ENCODE peak calls at places on chromosomes 16 and 17, in eight cellular contexts. F, W, A, I, K, P, Y and J are unnamed samples.

GRCh38 chr16:15765880-15766279 is 90.9 kb downstream of the MYH11 start:
- DNase-seq in Y (peak), F (peak), P (peak), K (peak), I (peak), A (peak), W (peak), J (peak)

GRCh38 chr17:78526231-78527025 is 50.8 kb downstream of the DNAH17 start:
- DNase-seq in F (no peak), Y (no peak), W (no peak), K (no peak), A (peak), P (no peak), I (no peak), J (no peak)

GRCh38 chr16:78551487-78552085 is 452.1 kb downstream of the WWOX start:
- DNase-seq in A (no peak), I (peak), Y (no peak), F (no peak), K (no peak), P (no peak), W (peak), J (no peak)

GRCh38 chr17:82917656-82918345 is 78.0 kb upstream of the ZNF750 start:
- DNase-seq in K (peak), Y (peak), A (peak), P (peak), W (no peak), I (no peak), F (peak), J (peak)

GRCh38 chr17:78934681-78935418 is 9.7 kb upstream of the TIMP2 start:
- DNase-seq in Y (no peak), F (no peak), K (no peak), P (no peak), I (no peak), A (no peak), W (no peak), J (no peak)

GRCh38 chr17:62075308-62075815 is 10.3 kb upstream of the MED13 start:
- DNase-seq in F (no peak), K (no peak), I (no peak), Y (no peak), A (no peak), W (no peak), P (peak), J (no peak)

GRCh38 chr16:1158456-1159324 is 5.8 kb downstream of the CACNA1H start:
- DNase-seq in A (peak), F (peak), I (no peak), K (no peak), Y (no peak), W (no peak), P (no peak), J (peak)

GRCh38 chr17:34318474-34318873 is 761 bp upstream of the CCL8 start:
- DNase-seq in F (no peak), I (no peak), P (peak), K (no peak), Y (no peak), W (no peak), A (no peak), J (no peak)

GRCh38 chr17:76740329-76741118 is 2.6 kb downstream of the MFSD11 start:
- DNase-seq in Y (no peak), F (no peak), P (no peak), W (no peak), K (no peak), A (no peak), I (no peak), J (no peak)

GRCh38 chr17:6137716-6138502 is 67.7 kb downstream of the WSCD1 start:
- DNase-seq in I (peak), F (no peak), Y (no peak), A (no peak), K (no peak), P (no peak), W (peak), J (no peak)

GRCh38 chr16:24848065-24848464 is 2.3 kb downstream of the SLC5A11 start:
- DNase-seq in I (no peak), W (no peak), F (peak), Y (no peak), A (no peak), K (no peak), P (no peak), J (peak)

GRCh38 chr16:896261-897199 is 74.3 kb downstream of the LMF1 start:
- DNase-seq in W (no peak), F (no peak), A (no peak), Y (no peak), I (no peak), P (no peak), K (no peak), J (no peak)

GRCh38 chr16:84874553-84874952 is 54.8 kb downstream of the CRISPLD2 start:
- DNase-seq in F (no peak), W (no peak), I (no peak), K (no peak), A (no peak), P (no peak), Y (no peak), J (no peak)

GRCh38 chr16:66512589-66513404 is 37.1 kb downstream of the TK2 start:
- DNase-seq in A (no peak), K (no peak), W (no peak), P (no peak), I (no peak), Y (no peak), F (peak), J (no peak)

GRCh38 chr17:29042679-29043538 is at the start of gene PIPOX:
- DNase-seq in A (no peak), W (peak), P (peak), F (peak), K (no peak), I (peak), Y (no peak), J (no peak)

GRCh38 chr17:16987830-16988601 is 16.1 kb upstream of the TNFRSF13B start:
- DNase-seq in Y (peak), F (peak), P (peak), A (peak), K (peak), I (no peak), W (no peak), J (peak)

GRCh38 chr17:49880291-49881053 is 32.6 kb upstream of the TAC4 start:
- DNase-seq in K (peak), Y (peak), F (peak), I (peak), P (peak), A (peak), W (peak), J (peak)

GRCh38 chr17:28950017-28950751 is 1.1 kb downstream of the PHF12 start:
- DNase-seq in K (peak), W (peak), A (peak), P (peak), Y (peak), F (peak), I (peak), J (peak)

GRCh38 chr17:50966163-50966666 is 100.1 kb upstream of the TOB1 start:
- DNase-seq in Y (no peak), A (no peak), F (no peak), K (no peak), I (no peak), P (no peak), W (no peak), J (no peak)

GRCh38 chr16:64654137-64654652 is 467.7 kb downstream of the CDH11 start:
- DNase-seq in K (no peak), Y (no peak), A (no peak), P (no peak), I (no peak), F (no peak), W (no peak), J (no peak)

GRCh38 chr16:85002099-85002541 is 9.2 kb downstream of the ZDHHC7 start:
- DNase-seq in P (no peak), Y (no peak), A (no peak), K (no peak), F (no peak), I (no peak), W (no peak), J (no peak)

GRCh38 chr16:84800579-84800978 is 19.2 kb upstream of the CRISPLD2 start:
- DNase-seq in P (no peak), I (no peak), K (no peak), A (no peak), F (no peak), Y (no peak), W (no peak), J (no peak)